ENCODE peak calls at places on chromosome X, in six cellular contexts. U, I, P, T, E and C are unnamed samples.

GRCh38 chrX:120309873-120310730 is 1.2 kb downstream of the TMEM255A start:
- DNase-seq in U (no peak), I (peak), P (no peak), T (no peak), E (peak), C (no peak)

GRCh38 chrX:24215282-24215681 is 65.8 kb downstream of the ZFX start:
- DNase-seq in U (no peak), I (no peak), P (no peak), T (no peak), E (no peak), C (no peak)

GRCh38 chrX:7950865-7951264 is 23.7 kb upstream of the PNPLA4 start:
- DNase-seq in U (no peak), I (no peak), P (no peak), T (no peak), E (no peak), C (no peak)

GRCh38 chrX:42530027-42530426 is 247.9 kb downstream of the PPP1R2C start:
- DNase-seq in U (peak), I (no peak), P (no peak), T (no peak), E (peak), C (no peak)

GRCh38 chrX:78327370-78328048 is at the start of gene CYSLTR1:
- DNase-seq in U (no peak), I (no peak), P (peak), T (no peak), E (no peak), C (no peak)

GRCh38 chrX:31227250-31227649 is 155.4 kb upstream of the FTHL17 start:
- DNase-seq in U (peak), I (no peak), P (no peak), T (no peak), E (peak), C (no peak)

GRCh38 chrX:132612990-132613564 is 124.2 kb upstream of the MBNL3 start:
- DNase-seq in U (peak), I (peak), P (peak), T (peak), E (peak), C (no peak)

GRCh38 chrX:53714580-53715335 is 28.2 kb upstream of the HUWE1 start:
- DNase-seq in U (peak), I (peak), P (no peak), T (no peak), E (no peak), C (no peak)

GRCh38 chrX:125295337-125295736 is 24.3 kb upstream of the TEX13C start:
- DNase-seq in U (peak), I (peak), P (no peak), T (no peak), E (no peak), C (no peak)

GRCh38 chrX:130874751-130875150 is 28.3 kb downstream of the ENOX2 start:
- DNase-seq in U (peak), I (no peak), P (no peak), T (no peak), E (peak), C (no peak)

GRCh38 chrX:32868524-32868895 is 342.8 kb downstream of the DMD start:
- DNase-seq in U (no peak), I (no peak), P (no peak), T (no peak), E (no peak), C (no peak)

GRCh38 chrX:18888281-18888680 is 95.6 kb downstream of the PHKA2 start:
- DNase-seq in U (no peak), I (no peak), P (no peak), T (no peak), E (no peak), C (no peak)

GRCh38 chrX:54994668-54995452 is 872 bp upstream of the PFKFB1 start:
- DNase-seq in U (no peak), I (no peak), P (no peak), T (no peak), E (no peak), C (no peak)

GRCh38 chrX:11787564-11787963 is 29.5 kb downstream of the MSL3 start:
- DNase-seq in U (peak), I (peak), P (peak), T (peak), E (peak), C (no peak)

GRCh38 chrX:44244008-44244407 is 99.5 kb downstream of the EFHC2 start:
- DNase-seq in U (peak), I (peak), P (peak), T (no peak), E (peak), C (no peak)

GRCh38 chrX:46994096-46994495 is 81.9 kb downstream of the JADE3 start:
- DNase-seq in U (peak), I (no peak), P (no peak), T (no peak), E (peak), C (no peak)

GRCh38 chrX:7133036-7133412 is 14.5 kb upstream of the STS start:
- DNase-seq in U (peak), I (no peak), P (no peak), T (no peak), E (peak), C (no peak)

GRCh38 chrX:3286196-3286920 is 60.1 kb downstream of the MXRA5 start:
- DNase-seq in U (peak), I (no peak), P (no peak), T (no peak), E (peak), C (no peak)

GRCh38 chrX:4485917-4486316 is 772.5 kb upstream of the PRKX start:
- DNase-seq in U (no peak), I (no peak), P (no peak), T (no peak), E (no peak), C (no peak)
- TF ChIP-seq CTCF in U (no peak), I (no peak), P (no peak), T (no peak), E (no peak), C (no peak)

DNA sequence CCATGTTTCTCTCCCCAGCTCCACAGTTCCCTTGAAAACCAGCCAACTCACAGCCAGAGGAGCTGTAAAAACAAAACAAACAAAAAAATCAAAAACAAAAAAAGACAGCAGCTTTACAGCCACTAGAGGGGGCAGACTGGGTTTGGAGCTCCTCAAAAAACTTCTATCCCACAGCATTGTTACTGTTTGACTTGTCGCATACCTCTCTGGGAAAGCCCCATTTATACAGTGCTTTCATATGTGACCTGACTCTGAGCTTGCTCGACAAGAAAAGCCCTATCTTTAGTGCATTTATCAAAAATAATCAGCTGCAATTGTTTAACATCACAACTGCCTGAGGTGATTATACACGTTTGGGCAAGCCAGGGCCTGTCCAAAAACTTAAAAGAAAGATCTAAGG is 21.6 kb downstream of the TSPAN6 start:
- DNase-seq in U (peak), I (no peak), P (peak), T (no peak), E (peak), C (no peak)
- TF ChIP-seq CTCF in U (peak), I (peak), P (peak), T (peak), E (peak), C (peak)

GRCh38 chrX:97446298-97446882 is 562.7 kb downstream of the RPA4 start:
- DNase-seq in U (no peak), I (no peak), P (no peak), T (no peak), E (peak), C (no peak)
- TF ChIP-seq CTCF in U (no peak), I (no peak), P (no peak), T (peak), E (peak), C (no peak)

GRCh38 chrX:9961750-9962149 is 5.4 kb upstream of the CLDN34 start:
- DNase-seq in U (no peak), I (no peak), P (no peak), T (no peak), E (no peak), C (no peak)

GRCh38 chrX:9966775-9967408 is at the start of gene CLDN34:
- DNase-seq in U (no peak), I (no peak), P (no peak), T (no peak), E (no peak), C (no peak)
- TF ChIP-seq CTCF in U (no peak), I (no peak), P (no peak), T (no peak), E (no peak), C (no peak)

GRCh38 chrX:138020941-138021340 is 455.0 kb downstream of the ZIC3 start:
- DNase-seq in U (no peak), I (no peak), P (no peak), T (no peak), E (no peak), C (no peak)

GRCh38 chrX:138031715-138032114 is 465.8 kb downstream of the ZIC3 start:
- DNase-seq in U (no peak), I (no peak), P (no peak), T (no peak), E (no peak), C (no peak)

GRCh38 chrX:138026211-138026610 is 460.3 kb downstream of the ZIC3 start:
- DNase-seq in U (no peak), I (no peak), P (no peak), T (no peak), E (no peak), C (no peak)
- TF ChIP-seq CTCF in U (peak), I (no peak), P (no peak), T (peak), E (peak), C (peak)